ENCODE peak calls at places on chromosome 6, in eight cellular contexts. P is fibroblast of pulmonary artery; C is heart right ventricle; D is mucosa of descending colon; E is GM12864; M is WTC11; Z is CD8-positive, alpha-beta T cell; Y is astrocyte of the spinal cord. H is an unnamed sample.

GRCh38 chr6:111980979-111981378 is 72.9 kb upstream of the CCN6 start:
- DNase-seq in P (no peak), C (no peak), D (no peak), E (no peak), M (no peak), Z (no peak), Y (no peak), H (no peak)

GRCh38 chr6:46368137-46368536 is 123.1 kb downstream of the RCAN2 start:
- DNase-seq in P (no peak), C (no peak), D (no peak), E (no peak), M (no peak), Z (no peak), Y (no peak), H (no peak)

GRCh38 chr6:111564482-111564945 is 41.2 kb downstream of the TRAF3IP2 start:
- DNase-seq in P (peak), C (no peak), D (no peak), E (no peak), M (no peak), Z (no peak), Y (peak), H (no peak)

GRCh38 chr6:133983099-133983939 is 30.3 kb downstream of the TBPL1 start:
- DNase-seq in P (peak), C (no peak), D (no peak), E (no peak), M (no peak), Z (peak), Y (no peak), H (no peak)

GRCh38 chr6:42522021-42522420 is 41.8 kb upstream of the UBR2 start:
- DNase-seq in P (peak), C (no peak), D (no peak), E (no peak), M (no peak), Z (no peak), Y (peak), H (no peak)

GRCh38 chr6:18155273-18155863 is at the start of gene KDM1B:
- DNase-seq in P (peak), C (peak), D (peak), E (peak), M (peak), Z (peak), Y (peak), H (peak)

GRCh38 chr6:121868191-121868590 is 432.7 kb downstream of the GJA1 start:
- DNase-seq in P (peak), C (no peak), D (no peak), E (no peak), M (no peak), Z (no peak), Y (no peak), H (no peak)

GRCh38 chr6:118092086-118092485 is 185.0 kb downstream of the SLC35F1 start:
- DNase-seq in P (no peak), C (no peak), D (no peak), E (no peak), M (no peak), Z (no peak), Y (no peak), H (no peak)

GRCh38 chr6:25138024-25138696 is 141.0 kb upstream of the CARMIL1 start:
- DNase-seq in P (peak), C (peak), D (peak), E (peak), M (no peak), Z (peak), Y (peak), H (peak)

GRCh38 chr6:11810039-11810541 is 31.5 kb upstream of the ADTRP start:
- DNase-seq in P (peak), C (peak), D (peak), E (no peak), M (no peak), Z (no peak), Y (peak), H (no peak)

GRCh38 chr6:88725111-88725711 is 238.2 kb downstream of the RNGTT start:
- DNase-seq in P (peak), C (peak), D (no peak), E (peak), M (peak), Z (no peak), Y (peak), H (peak)

GRCh38 chr6:51908243-51908642 is 179.2 kb downstream of the PKHD1 start:
- DNase-seq in P (no peak), C (no peak), D (no peak), E (no peak), M (no peak), Z (no peak), Y (no peak), H (no peak)

GRCh38 chr6:153989989-153990388 is 49.1 kb upstream of the OPRM1 start:
- DNase-seq in P (no peak), C (no peak), D (no peak), E (no peak), M (no peak), Z (no peak), Y (no peak), H (no peak)

GRCh38 chr6:322940-323729 is 30.8 kb downstream of the DUSP22 start:
- DNase-seq in P (no peak), C (no peak), D (no peak), E (peak), M (no peak), Z (no peak), Y (no peak), H (no peak)

GRCh38 chr6:34070315-34071110 is 75.4 kb downstream of the GRM4 start:
- DNase-seq in P (peak), C (no peak), D (no peak), E (no peak), M (no peak), Z (no peak), Y (no peak), H (no peak)

GRCh38 chr6:34066284-34066571 is 79.7 kb downstream of the GRM4 start:
- DNase-seq in P (no peak), C (no peak), D (no peak), E (no peak), M (no peak), Z (no peak), Y (no peak), H (no peak)

GRCh38 chr6:34066772-34067770 is 78.8 kb downstream of the GRM4 start:
- DNase-seq in P (no peak), C (no peak), D (no peak), E (no peak), M (no peak), Z (no peak), Y (no peak), H (no peak)

GRCh38 chr6:34067814-34068213 is 78.1 kb downstream of the GRM4 start:
- DNase-seq in P (no peak), C (no peak), D (no peak), E (no peak), M (no peak), Z (no peak), Y (no peak), H (no peak)

DNA sequence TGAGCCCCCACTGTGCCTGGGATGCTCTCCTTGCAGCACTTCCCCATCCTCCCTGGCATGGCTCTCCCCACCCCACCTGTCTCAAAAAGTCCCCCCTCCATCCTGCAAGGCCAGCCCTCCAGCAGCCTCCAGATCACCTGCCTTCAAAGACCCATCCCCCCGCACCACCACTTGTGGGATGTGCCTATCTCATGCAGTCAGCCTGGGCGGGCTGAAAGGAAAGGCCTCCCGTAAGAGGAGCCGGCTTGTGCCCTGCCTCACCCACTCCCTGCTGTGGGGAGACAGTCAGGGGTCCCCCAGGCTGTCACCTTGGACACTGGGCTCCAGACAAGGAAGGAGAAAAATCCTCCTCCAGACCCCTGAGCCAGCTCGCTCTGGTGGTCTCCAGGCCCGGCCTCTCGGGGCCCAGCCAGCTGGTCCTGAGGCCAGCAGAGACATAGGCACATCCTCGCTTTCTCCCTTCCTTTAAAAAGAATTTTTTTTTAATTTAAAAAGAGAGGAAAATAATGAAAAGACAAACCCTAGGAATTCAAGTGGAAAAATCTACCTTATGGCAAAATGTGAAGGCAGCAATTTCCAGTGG is 77.3 kb downstream of the GRM4 start:
- DNase-seq in P (no peak), C (no peak), D (no peak), E (no peak), M (no peak), Z (no peak), Y (no peak), H (no peak)
- TF ChIP-seq CTCF in P (no peak), C (no peak), D (no peak), E (no peak), M (no peak), Z (no peak), Y (no peak), H (no peak)

GRCh38 chr6:114367315-114367961 is 24.6 kb upstream of the HS3ST5 start:
- DNase-seq in P (no peak), C (no peak), D (no peak), E (no peak), M (no peak), Z (no peak), Y (no peak), H (no peak)
- TF ChIP-seq CTCF in P (no peak), C (no peak), D (no peak), E (no peak), M (no peak), Z (no peak), Y (no peak), H (no peak)

GRCh38 chr6:113420290-113420689 is 436.9 kb upstream of the MARCKS start:
- DNase-seq in P (no peak), C (no peak), D (no peak), E (no peak), M (no peak), Z (no peak), Y (no peak), H (no peak)

GRCh38 chr6:113411006-113411405 is 446.1 kb upstream of the MARCKS start:
- DNase-seq in P (no peak), C (no peak), D (no peak), E (no peak), M (no peak), Z (no peak), Y (no peak), H (no peak)

GRCh38 chr6:113412589-113413367 is 444.4 kb upstream of the MARCKS start:
- DNase-seq in P (no peak), C (no peak), D (no peak), E (no peak), M (no peak), Z (no peak), Y (peak), H (no peak)

GRCh38 chr6:113416166-113416565 is 441.0 kb upstream of the MARCKS start:
- DNase-seq in P (no peak), C (no peak), D (no peak), E (no peak), M (no peak), Z (no peak), Y (no peak), H (no peak)

DNA sequence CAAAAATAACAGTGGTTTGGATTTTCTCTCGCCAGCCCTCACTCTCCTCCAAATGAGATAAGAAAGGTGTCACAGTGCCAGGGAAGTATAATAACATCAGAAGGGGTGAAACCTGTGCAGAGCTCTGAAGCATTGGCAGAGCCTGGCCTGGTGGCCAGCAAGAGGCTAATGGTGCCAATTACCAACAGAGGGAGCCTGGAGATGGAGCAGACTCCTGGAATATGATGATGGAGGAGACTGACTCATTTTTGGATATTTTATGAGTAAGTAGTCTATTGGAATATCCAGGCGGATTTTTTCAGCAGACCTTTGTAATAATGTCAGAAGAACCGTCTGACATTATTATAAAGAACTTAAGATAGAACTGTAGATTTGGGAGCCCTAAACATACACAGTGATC is 442.6 kb upstream of the MARCKS start:
- DNase-seq in P (peak), C (peak), D (no peak), E (no peak), M (no peak), Z (no peak), Y (peak), H (no peak)
- TF ChIP-seq CTCF in P (peak), C (peak), D (peak), E (no peak), M (no peak), Z (no peak), Y (peak), H (no peak)

GRCh38 chr6:102085257-102085656 is 691.7 kb downstream of the GRIK2 start:
- DNase-seq in P (no peak), C (no peak), D (no peak), E (no peak), M (no peak), Z (no peak), Y (no peak), H (no peak)
- TF ChIP-seq CTCF in P (no peak), C (no peak), D (no peak), E (no peak), M (no peak), Z (no peak), Y (no peak), H (no peak)

H was measured in GM10248.